ENCODE peak calls at places on chromosomes 3 and 15, in eight cellular contexts. M is activated T-cell treated with anti-CD3 and anti-CD28 coated beads for 1 hour, B is DND-41, E is dorsolateral prefrontal cortex, D is lower leg skin, H is NCI-H1092 treated with DMSO at 0.1 percent for 48 hours, I is left cardiac atrium, W is OCI-LY7. U is an unnamed sample.

GRCh38 chr3:172104471-172105072 is 65.2 kb downstream of the FNDC3B start:
- DNase-seq in M (no peak), B (no peak), E (no peak), D (no peak), H (no peak), I (no peak), W (no peak), U (no peak)

GRCh38 chr3:133964547-133964946 is 65.2 kb downstream of the SLCO2A1 start:
- DNase-seq in M (no peak), B (no peak), E (no peak), D (no peak), H (peak), I (no peak), W (no peak), U (no peak)

GRCh38 chr3:189277711-189278110 is 105.9 kb downstream of the TPRG1 start:
- DNase-seq in M (no peak), B (no peak), E (no peak), D (no peak), H (no peak), I (no peak), W (peak), U (no peak)

GRCh38 chr3:37223084-37223975 is 48.9 kb upstream of the LRRFIP2 start:
- DNase-seq in M (no peak), B (peak), E (no peak), D (no peak), H (no peak), I (no peak), W (no peak), U (no peak)

GRCh38 chr3:189954733-189955665 is 165.7 kb downstream of the P3H2 start:
- DNase-seq in M (no peak), B (no peak), E (no peak), D (no peak), H (no peak), I (no peak), W (no peak), U (no peak)

GRCh38 chr15:28868744-28869143 is 17.0 kb upstream of the APBA2 start:
- DNase-seq in M (no peak), B (no peak), E (no peak), D (no peak), H (no peak), I (no peak), W (no peak), U (no peak)

GRCh38 chr15:88049509-88049908 is 207.0 kb downstream of the NTRK3 start:
- DNase-seq in M (no peak), B (no peak), E (no peak), D (no peak), H (no peak), I (no peak), W (no peak), U (no peak)

GRCh38 chr3:68880632-68881031 is 51.7 kb downstream of the TAFA4 start:
- DNase-seq in M (no peak), B (no peak), E (no peak), D (no peak), H (no peak), I (no peak), W (no peak), U (no peak)

GRCh38 chr3:52277972-52278509 is 408 bp downstream of the WDR82 start:
- DNase-seq in M (peak), B (no peak), E (peak), D (peak), H (peak), I (peak), W (peak), U (peak)